ENCODE peak calls at places on chromosome 17, in seven cellular contexts. F is nucleus accumbens; N is stimulated activated naive CD4-positive, alpha-beta T cell treated with Interleukin-2 at 50 U/mL for 16 hours; W is KBM-7; T is left colon; E is lung; Q is Kasumi-1. L is an unnamed sample.

GRCh38 chr17:57861000-57861736 is 11.3 kb upstream of the MRPS23 start:
- DNase-seq in F (no peak), N (peak), W (peak), T (peak), E (peak), Q (peak), L (peak)

GRCh38 chr17:32174889-32175288 is 32.6 kb downstream of the RHOT1 start:
- DNase-seq in F (no peak), N (no peak), W (no peak), T (no peak), E (no peak), Q (no peak), L (no peak)

GRCh38 chr17:63946440-63947363 is 14.6 kb upstream of the CD79B start:
- DNase-seq in F (no peak), N (peak), W (peak), T (peak), E (peak), Q (peak), L (peak)

GRCh38 chr17:32266389-32267269 is 997 bp downstream of the RHBDL3 start:
- DNase-seq in F (no peak), N (peak), W (peak), T (no peak), E (no peak), Q (no peak), L (no peak)

GRCh38 chr17:79080349-79080748 is 5.7 kb downstream of the ENGASE start:
- DNase-seq in F (peak), N (no peak), W (no peak), T (no peak), E (no peak), Q (no peak), L (no peak)

GRCh38 chr17:13413001-13413400 is 188.7 kb downstream of the HS3ST3A1 start:
- DNase-seq in F (no peak), N (no peak), W (no peak), T (no peak), E (no peak), Q (no peak), L (no peak)

GRCh38 chr17:37698132-37698615 is 46.7 kb downstream of the HNF1B start:
- DNase-seq in F (no peak), N (no peak), W (no peak), T (no peak), E (no peak), Q (no peak), L (peak)

GRCh38 chr17:41545829-41546410 is 17.8 kb upstream of the KRT19 start:
- DNase-seq in F (no peak), N (no peak), W (no peak), T (no peak), E (no peak), Q (no peak), L (no peak)

GRCh38 chr17:10126554-10127493 is 71.6 kb downstream of the GAS7 start:
- DNase-seq in F (no peak), N (no peak), W (no peak), T (no peak), E (no peak), Q (peak), L (peak)

GRCh38 chr17:81563861-81564586 is 11.9 kb upstream of the FAAP100 start:
- DNase-seq in F (no peak), N (no peak), W (no peak), T (no peak), E (no peak), Q (no peak), L (no peak)

GRCh38 chr17:9671559-9671958 is 26.2 kb downstream of the USP43 start:
- DNase-seq in F (no peak), N (no peak), W (no peak), T (no peak), E (no peak), Q (no peak), L (no peak)

GRCh38 chr17:38556234-38556633 is 49.5 kb downstream of the SRCIN1 start:
- DNase-seq in F (no peak), N (no peak), W (peak), T (no peak), E (no peak), Q (peak), L (no peak)

L was measured in RPMI7951.